ENCODE peak calls at places on chromosomes 2 and 18, in six cellular contexts. O is iris pigment epithelial cell; M is Jurkat, Clone E6-1; N is NCI-H774; T is breast epithelium; R is H1. G is an unnamed sample.

GRCh38 chr18:9771261-9771976 is 63.3 kb downstream of the RAB31 start:
- DNase-seq in O (peak), M (peak), N (peak), T (peak), R (peak), G (peak)

GRCh38 chr2:29212009-29212408 is 96.8 kb downstream of the CLIP4 start:
- DNase-seq in O (no peak), M (no peak), N (no peak), T (no peak), R (peak), G (peak)

GRCh38 chr2:73979686-73980085 is 5.0 kb upstream of the TET3 start:
- DNase-seq in O (peak), M (no peak), N (no peak), T (no peak), R (no peak), G (peak)

GRCh38 chr2:42848270-42848669 is 55.9 kb upstream of the HAAO start:
- DNase-seq in O (no peak), M (no peak), N (no peak), T (no peak), R (no peak), G (no peak)

GRCh38 chr2:236793041-236794011 is 223.7 kb downstream of the ACKR3 start:
- DNase-seq in O (no peak), M (no peak), N (no peak), T (no peak), R (peak), G (no peak)

GRCh38 chr2:128628206-128628605 is 309.5 kb upstream of the HS6ST1 start:
- DNase-seq in O (no peak), M (no peak), N (no peak), T (no peak), R (no peak), G (no peak)

GRCh38 chr2:226892729-226893128 is 56.9 kb downstream of the RHBDD1 start:
- DNase-seq in O (peak), M (no peak), N (no peak), T (no peak), R (no peak), G (peak)

GRCh38 chr2:177474904-177475474 is 82.4 kb downstream of the AGPS start:
- DNase-seq in O (peak), M (no peak), N (no peak), T (no peak), R (no peak), G (peak)

GRCh38 chr2:9693646-9694045 is 62.8 kb upstream of the YWHAQ start:
- DNase-seq in O (no peak), M (no peak), N (no peak), T (no peak), R (no peak), G (no peak)

GRCh38 chr18:77407733-77408132 is 158.1 kb downstream of the GALR1 start:
- DNase-seq in O (no peak), M (no peak), N (no peak), T (no peak), R (no peak), G (no peak)

GRCh38 chr2:236286866-236287545 is 22.8 kb upstream of the ASB18 start:
- DNase-seq in O (peak), M (no peak), N (no peak), T (no peak), R (no peak), G (peak)

GRCh38 chr2:136920652-136921333 is 155.4 kb downstream of the THSD7B start:
- DNase-seq in O (no peak), M (no peak), N (no peak), T (no peak), R (no peak), G (no peak)

GRCh38 chr2:85133751-85134254 is 611 bp downstream of the TCF7L1 start:
- DNase-seq in O (peak), M (no peak), N (no peak), T (peak), R (peak), G (peak)

GRCh38 chr2:106801256-106801655 is 84.7 kb downstream of the ST6GAL2 start:
- DNase-seq in O (no peak), M (no peak), N (no peak), T (no peak), R (no peak), G (no peak)

GRCh38 chr2:9235388-9236344 is 29.1 kb downstream of the ASAP2 start:
- DNase-seq in O (peak), M (no peak), N (no peak), T (no peak), R (no peak), G (peak)

GRCh38 chr2:43879261-43879660 is 40.5 kb downstream of the ABCG8 start:
- DNase-seq in O (peak), M (no peak), N (no peak), T (no peak), R (no peak), G (peak)

GRCh38 chr2:145813481-145813880 is 1293.6 kb upstream of the ZEB2 start:
- DNase-seq in O (peak), M (no peak), N (no peak), T (no peak), R (no peak), G (no peak)

GRCh38 chr18:11308499-11308898 is 159.1 kb upstream of the PIEZO2 start:
- DNase-seq in O (peak), M (peak), N (no peak), T (no peak), R (no peak), G (peak)

GRCh38 chr18:46213295-46213694 is 109.1 kb downstream of the HAUS1 start:
- DNase-seq in O (peak), M (no peak), N (no peak), T (no peak), R (no peak), G (peak)

GRCh38 chr2:120525056-120526046 is 179.4 kb downstream of the INHBB start:
- DNase-seq in O (no peak), M (no peak), N (no peak), T (no peak), R (no peak), G (peak)

GRCh38 chr2:171347591-171348032 is 86.2 kb downstream of the METTL8 start:
- DNase-seq in O (peak), M (no peak), N (no peak), T (peak), R (no peak), G (peak)

GRCh38 chr2:31238906-31239841 is 5.2 kb downstream of the EHD3 start:
- DNase-seq in O (no peak), M (no peak), N (no peak), T (no peak), R (no peak), G (no peak)

GRCh38 chr18:36186461-36187137 is 698 bp upstream of the MOCOS start:
- DNase-seq in O (no peak), M (no peak), N (no peak), T (no peak), R (peak), G (peak)

GRCh38 chr2:220394433-220394832 is 767.0 kb downstream of the SLC4A3 start:
- DNase-seq in O (peak), M (peak), N (no peak), T (no peak), R (no peak), G (peak)

GRCh38 chr2:108236676-108237335 is 3.0 kb upstream of the SULT1C3 start:
- DNase-seq in O (no peak), M (no peak), N (no peak), T (no peak), R (no peak), G (no peak)

GRCh38 chr2:57906152-57906732 is 140.4 kb upstream of the VRK2 start:
- DNase-seq in O (peak), M (peak), N (no peak), T (no peak), R (no peak), G (peak)

GRCh38 chr2:38835015-38835601 is 40.6 kb downstream of the DHX57 start:
- DNase-seq in O (peak), M (peak), N (peak), T (no peak), R (no peak), G (peak)

GRCh38 chr18:49547701-49548100 is 14.2 kb upstream of the LIPG start:
- DNase-seq in O (peak), M (no peak), N (no peak), T (no peak), R (no peak), G (no peak)

GRCh38 chr2:108594982-108595464 is 60.8 kb downstream of the LIMS1 start:
- DNase-seq in O (peak), M (peak), N (no peak), T (no peak), R (no peak), G (peak)

GRCh38 chr2:68811364-68811763 is 59.8 kb downstream of the BMP10 start:
- DNase-seq in O (no peak), M (no peak), N (no peak), T (peak), R (peak), G (peak)

GRCh38 chr18:2337552-2338141 is 233.7 kb downstream of the METTL4 start:
- DNase-seq in O (peak), M (peak), N (no peak), T (no peak), R (peak), G (peak)

GRCh38 chr18:28407681-28408080 is 230.8 kb upstream of the CDH2 start:
- DNase-seq in O (peak), M (no peak), N (no peak), T (no peak), R (no peak), G (no peak)

GRCh38 chr2:230904856-230905447 is 20.1 kb downstream of the GPR55 start:
- DNase-seq in O (no peak), M (no peak), N (no peak), T (no peak), R (no peak), G (no peak)

G was measured in ELR.